ENCODE peak calls at places on chromosomes 1 and 21, in four cellular contexts. O is brain microvascular endothelial cell, F is lower lobe of right lung, Z is tibial artery. X is an unnamed sample.

GRCh38 chr1:224298344-224299330 is 31.3 kb downstream of the NVL start:
- DNase-seq in O (no peak), F (no peak), Z (no peak), X (no peak)

GRCh38 chr21:26614251-26614650 is 41.2 kb upstream of the CYYR1 start:
- DNase-seq in O (no peak), F (no peak), Z (no peak), X (no peak)

GRCh38 chr1:86502721-86503430 is 34.1 kb downstream of the CLCA1 start:
- DNase-seq in O (no peak), F (no peak), Z (no peak), X (peak)

GRCh38 chr1:200224315-200224714 is 185.5 kb downstream of the ZNF281 start:
- DNase-seq in O (no peak), F (no peak), Z (no peak), X (no peak)

GRCh38 chr1:94020764-94021579 is 100.0 kb downstream of the ABCA4 start:
- DNase-seq in O (peak), F (no peak), Z (no peak), X (no peak)

GRCh38 chr1:51924455-51924854 is 45.9 kb upstream of the NRDC start:
- DNase-seq in O (peak), F (no peak), Z (no peak), X (no peak)

GRCh38 chr1:47562147-47562546 is 124.3 kb downstream of the FOXD2 start:
- DNase-seq in O (no peak), F (no peak), Z (no peak), X (no peak)

GRCh38 chr21:39676054-39676771 is 63.5 kb downstream of the B3GALT5 start:
- DNase-seq in O (peak), F (no peak), Z (no peak), X (no peak)

GRCh38 chr1:46643368-46643775 is 24.8 kb downstream of the ATPAF1 start:
- DNase-seq in O (peak), F (no peak), Z (no peak), X (no peak)

GRCh38 chr1:74432325-74432724 is 80.1 kb downstream of the LRRC53 start:
- DNase-seq in O (no peak), F (no peak), Z (no peak), X (no peak)

GRCh38 chr1:190578015-190578414 is 100.4 kb upstream of the BRINP3 start:
- DNase-seq in O (no peak), F (no peak), Z (no peak), X (no peak)

GRCh38 chr1:246608616-246609376 is 42.5 kb downstream of the CNST start:
- DNase-seq in O (peak), F (peak), Z (no peak), X (peak)

GRCh38 chr1:207794861-207795260 is 43.0 kb downstream of the CD46 start:
- DNase-seq in O (no peak), F (no peak), Z (no peak), X (no peak)

GRCh38 chr1:82227696-82228095 is 427.0 kb downstream of the ADGRL2 start:
- DNase-seq in O (peak), F (no peak), Z (no peak), X (no peak)

GRCh38 chr1:57468661-57469523 is 45.0 kb upstream of the DAB1 start:
- DNase-seq in O (peak), F (no peak), Z (no peak), X (no peak)

GRCh38 chr1:62045579-62045978 is 149.1 kb upstream of the L1TD1 start:
- DNase-seq in O (no peak), F (no peak), Z (no peak), X (no peak)

GRCh38 chr1:209651148-209651547 is 1.1 kb downstream of the LAMB3 start:
- DNase-seq in O (peak), F (peak), Z (peak), X (peak)

GRCh38 chr1:176795929-176796328 is 333.0 kb downstream of the PAPPA2 start:
- DNase-seq in O (no peak), F (no peak), Z (no peak), X (no peak)

GRCh38 chr21:45153358-45154318 is 79.3 kb downstream of the ADARB1 start:
- DNase-seq in O (no peak), F (no peak), Z (no peak), X (peak)

GRCh38 chr1:172637522-172637921 is 21.4 kb upstream of the FASLG start:
- DNase-seq in O (peak), F (no peak), Z (no peak), X (no peak)

GRCh38 chr1:109136766-109137165 is 22.9 kb downstream of the ELAPOR1 start:
- DNase-seq in O (no peak), F (no peak), Z (no peak), X (no peak)

GRCh38 chr1:86156571-86157455 is at the start of gene COL24A1:
- DNase-seq in O (peak), F (peak), Z (peak), X (peak)

GRCh38 chr1:169019419-169020058 is 87.0 kb upstream of the ATP1B1 start:
- DNase-seq in O (no peak), F (no peak), Z (no peak), X (no peak)
- H3K4me3 ChIP-seq in O (no peak), F (no peak), Z (no peak), X (no peak)

GRCh38 chr1:168626326-168626725 is 49.9 kb downstream of the XCL1 start:
- DNase-seq in O (no peak), F (no peak), Z (no peak), X (no peak)
- H3K4me3 ChIP-seq in O (no peak), F (no peak), Z (no peak), X (no peak)

GRCh38 chr1:23601104-23601967 is 42.0 kb upstream of the ID3 start:
- DNase-seq in O (no peak), F (no peak), Z (no peak), X (no peak)
- H3K4me3 ChIP-seq in O (no peak), F (no peak), Z (no peak), X (no peak)

DNA sequence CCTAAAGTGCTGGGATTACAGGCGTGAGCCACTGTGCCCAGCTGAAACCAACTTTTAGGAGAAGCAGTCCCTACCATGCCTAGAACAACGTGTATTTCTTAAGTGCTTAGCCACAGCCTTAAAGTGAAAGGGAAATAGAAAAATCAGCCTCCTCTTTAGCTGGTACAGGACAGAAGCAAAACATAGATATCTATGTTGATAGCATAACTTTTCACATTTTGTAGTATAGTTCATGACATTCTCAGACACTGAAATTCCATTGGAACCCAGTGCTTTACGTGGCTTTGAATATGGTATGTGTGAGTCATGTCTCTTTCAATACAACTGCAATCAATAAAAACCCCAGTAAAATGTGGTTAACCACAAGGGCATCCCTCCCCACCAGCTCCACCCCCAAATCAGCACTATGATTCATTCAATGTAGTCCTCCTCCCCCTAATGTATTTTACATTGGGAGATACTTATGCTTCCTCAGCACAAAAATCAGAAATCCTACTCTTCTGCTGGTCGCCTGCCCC is 32.1 kb downstream of the TGFB2 start:
- DNase-seq in O (peak), F (no peak), Z (no peak), X (no peak)
- H3K4me3 ChIP-seq in O (no peak), F (no peak), Z (no peak), X (no peak)

GRCh38 chr1:8583031-8583430 is 234.4 kb downstream of the RERE start:
- DNase-seq in O (no peak), F (no peak), Z (no peak), X (no peak)

GRCh38 chr1:8580566-8580965 is 236.9 kb downstream of the RERE start:
- DNase-seq in O (no peak), F (no peak), Z (no peak), X (no peak)

GRCh38 chr1:8586438-8586837 is 231.0 kb downstream of the RERE start:
- DNase-seq in O (no peak), F (no peak), Z (no peak), X (no peak)

GRCh38 chr1:8587784-8588183 is 229.7 kb downstream of the RERE start:
- DNase-seq in O (no peak), F (no peak), Z (no peak), X (no peak)

DNA sequence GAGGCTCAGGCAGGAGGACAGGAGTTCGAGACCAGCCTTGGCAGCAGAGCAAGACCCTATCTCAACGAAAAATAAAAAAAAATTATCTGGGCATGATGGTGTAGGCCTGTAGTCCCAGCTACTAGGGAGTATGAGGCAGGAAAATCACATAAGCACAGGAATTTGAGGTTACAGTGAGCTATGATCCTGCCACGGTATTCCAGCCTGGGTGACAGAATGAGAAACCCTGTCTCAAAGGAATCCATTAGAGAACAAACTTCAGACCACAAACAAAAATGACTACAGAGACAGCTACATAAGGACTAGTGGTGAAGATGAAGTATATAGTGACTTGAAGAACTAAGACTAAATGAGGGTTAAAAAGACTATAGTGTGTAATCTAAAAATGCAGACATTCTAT is 233.1 kb downstream of the RERE start:
- DNase-seq in O (no peak), F (no peak), Z (no peak), X (no peak)
- H3K4me3 ChIP-seq in O (no peak), F (no peak), Z (no peak), X (no peak)

GRCh38 chr21:41369915-41370839 is 8.3 kb downstream of the MX2 start:
- DNase-seq in O (no peak), F (no peak), Z (peak), X (peak)
- H3K4me3 ChIP-seq in O (no peak), F (peak), Z (peak), X (peak)

DNA sequence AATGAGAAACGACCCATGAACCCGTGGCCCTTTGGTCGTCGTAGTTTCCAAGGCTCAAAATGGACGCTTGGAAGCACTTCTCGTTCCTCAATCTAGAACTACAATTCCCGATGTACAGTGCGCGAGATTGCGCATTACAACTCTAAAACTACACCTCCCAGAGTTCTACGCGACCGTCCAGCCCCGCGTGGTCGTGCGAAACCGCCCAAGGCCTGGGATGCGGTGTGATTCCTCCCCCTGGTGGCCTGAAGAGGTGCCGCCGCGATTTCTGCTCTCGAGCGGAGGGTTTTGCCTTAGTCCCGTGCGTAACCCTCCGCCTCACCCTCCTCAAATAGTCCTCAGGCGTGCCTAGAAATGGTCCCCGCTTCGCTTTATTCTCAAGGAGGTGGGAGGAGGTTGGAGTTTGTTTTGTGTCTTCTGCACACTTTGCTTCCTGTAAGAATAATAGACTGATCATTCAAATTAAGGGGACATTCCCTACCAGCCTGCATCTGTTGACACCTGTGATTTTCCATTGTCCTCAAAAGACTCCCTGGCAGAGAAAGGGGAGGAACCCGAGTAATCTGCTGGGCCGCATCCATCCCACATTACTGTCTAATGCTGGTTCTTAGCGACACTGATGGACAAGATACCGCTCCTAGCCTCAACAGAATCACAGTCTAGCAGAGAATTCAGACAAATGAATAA is 355 bp upstream of the PAFAH2 start:
- DNase-seq in O (peak), F (peak), Z (peak), X (peak)
- H3K4me3 ChIP-seq in O (peak), F (peak), Z (peak), X (peak)